ENCODE peak calls at places on chromosome 3, in four cellular contexts. One of them, this sample, is unnamed.
A peak's percentile ranks its signal among the peaks of the same experiment; 100 is the strongest.

GRCh38 chr3:37974121-37974927 is 16.3 kb upstream of the VILL start:
- DNase-seq in posterior cingulate gyrus: peak; percentile 94
- DNase-seq in GM20000: peak; percentile 73
- DNase-seq in GDM1: peak; percentile 30
- DNase-seq in this sample: no peak

GRCh38 chr3:64008952-64009351 is 14.3 kb downstream of the PSMD6 start:
- DNase-seq in GDM1: no peak
- DNase-seq in GM20000: no peak
- DNase-seq in posterior cingulate gyrus: no peak
- DNase-seq in this sample: no peak

GRCh38 chr3:129123314-129124060 is 1.9 kb upstream of the RAB43 start:
- DNase-seq in posterior cingulate gyrus: peak; percentile 53
- DNase-seq in GM20000: peak; percentile 37
- DNase-seq in GDM1: no peak
- DNase-seq in this sample: no peak

GRCh38 chr3:59442056-59442455 is 392.2 kb upstream of the CFAP20DC start:
- DNase-seq in posterior cingulate gyrus: no peak
- DNase-seq in GM20000: no peak
- DNase-seq in GDM1: no peak
- DNase-seq in this sample: no peak

GRCh38 chr3:60553144-60553543 is 698.1 kb downstream of the FHIT start:
- DNase-seq in GDM1: no peak
- DNase-seq in posterior cingulate gyrus: no peak
- DNase-seq in GM20000: no peak
- DNase-seq in this sample: peak; percentile 9

GRCh38 chr3:33658971-33659848 is 58.8 kb downstream of the CLASP2 start:
- DNase-seq in GDM1: peak; percentile 21
- DNase-seq in posterior cingulate gyrus: peak; percentile 99
- DNase-seq in GM20000: peak; percentile 69
- DNase-seq in this sample: peak; percentile 32

GRCh38 chr3:193637831-193638230 is 44.8 kb downstream of the OPA1 start:
- DNase-seq in GDM1: no peak
- DNase-seq in posterior cingulate gyrus: no peak
- DNase-seq in GM20000: no peak
- DNase-seq in this sample: no peak

GRCh38 chr3:141383555-141384129 is 15.3 kb downstream of the ZBTB38 start:
- DNase-seq in posterior cingulate gyrus: no peak
- DNase-seq in GM20000: no peak
- DNase-seq in GDM1: no peak
- DNase-seq in this sample: no peak

GRCh38 chr3:117903226-117903625 is 1131.4 kb downstream of the IGSF11 start:
- DNase-seq in GDM1: no peak
- DNase-seq in posterior cingulate gyrus: no peak
- DNase-seq in GM20000: no peak
- DNase-seq in this sample: no peak

GRCh38 chr3:150345021-150345538 is 63.0 kb upstream of the TSC22D2 start:
- DNase-seq in posterior cingulate gyrus: no peak
- DNase-seq in GDM1: no peak
- DNase-seq in GM20000: no peak
- DNase-seq in this sample: peak; percentile 67

GRCh38 chr3:24545917-24546316 is 51.3 kb upstream of the THRB start:
- DNase-seq in GM20000: no peak
- DNase-seq in GDM1: no peak
- DNase-seq in posterior cingulate gyrus: no peak
- DNase-seq in this sample: no peak

GRCh38 chr3:139173372-139174108 is 128.8 kb upstream of the PRR23C start:
- DNase-seq in GM20000: no peak
- DNase-seq in GDM1: no peak
- DNase-seq in posterior cingulate gyrus: peak; percentile 84
- DNase-seq in this sample: no peak

GRCh38 chr3:17140670-17141505 is 256.1 kb downstream of the PLCL2 start:
- DNase-seq in GM20000: no peak
- DNase-seq in posterior cingulate gyrus: peak; percentile 41
- DNase-seq in GDM1: no peak
- DNase-seq in this sample: no peak

GRCh38 chr3:183291511-183292031 is 38.5 kb downstream of the B3GNT5 start:
- DNase-seq in GDM1: no peak
- DNase-seq in GM20000: no peak
- DNase-seq in posterior cingulate gyrus: no peak
- DNase-seq in this sample: no peak

GRCh38 chr3:53239800-53240199 is 16.0 kb downstream of the TKT start:
- DNase-seq in GDM1: no peak
- DNase-seq in GM20000: no peak
- DNase-seq in posterior cingulate gyrus: no peak
- DNase-seq in this sample: no peak

GRCh38 chr3:57048052-57048671 is 12.3 kb upstream of the SPATA12 start:
- DNase-seq in GM20000: no peak
- DNase-seq in GDM1: no peak
- DNase-seq in posterior cingulate gyrus: no peak
- DNase-seq in this sample: no peak

GRCh38 chr3:192884831-192885356 is 32.8 kb downstream of the MB21D2 start:
- DNase-seq in GDM1: no peak
- DNase-seq in GM20000: no peak
- DNase-seq in posterior cingulate gyrus: no peak
- DNase-seq in this sample: no peak

GRCh38 chr3:33312361-33312760 is 35.1 kb downstream of the FBXL2 start:
- DNase-seq in GM20000: no peak
- DNase-seq in posterior cingulate gyrus: no peak
- DNase-seq in GDM1: no peak
- DNase-seq in this sample: no peak

GRCh38 chr3:142648950-142649349 is 52.8 kb downstream of the PLS1 start:
- DNase-seq in GM20000: no peak
- DNase-seq in GDM1: no peak
- DNase-seq in posterior cingulate gyrus: no peak
- DNase-seq in this sample: no peak

GRCh38 chr3:38966956-38967795 is 84.6 kb downstream of the SCN11A start:
- DNase-seq in GDM1: no peak
- DNase-seq in posterior cingulate gyrus: no peak
- DNase-seq in GM20000: no peak
- DNase-seq in this sample: no peak

GRCh38 chr3:120726784-120727183 is 15.5 kb downstream of the RABL3 start:
- DNase-seq in posterior cingulate gyrus: no peak
- DNase-seq in GDM1: no peak
- DNase-seq in GM20000: no peak
- DNase-seq in this sample: no peak

GRCh38 chr3:66239513-66240135 is 18.8 kb downstream of the SLC25A26 start:
- DNase-seq in GM20000: no peak
- DNase-seq in GDM1: no peak
- DNase-seq in posterior cingulate gyrus: no peak
- DNase-seq in this sample: no peak

This sample was measured in kidney epithelial cell.